ENCODE peak calls at places on chromosomes 5 and 9, in seven cellular contexts. One of them, this sample, is unnamed.

GRCh38 chr5:97002983-97003382 is 67.1 kb downstream of the LNPEP start:
- DNase-seq in activated effector memory CD4-positive, alpha-beta T cell treated with anti-CD3 and anti-CD28 coated beads, Interleukin-2, amount 50 U/mL, for 16 hours: no peak
- DNase-seq in HFF-Myc: no peak
- DNase-seq in activated CD4-positive, alpha-beta T cell treated with anti-CD3 and anti-CD28 coated beads, Interleukin-2, amount 10 ng/mL, durations not matched to agents 7 days and 5 days: no peak
- DNase-seq in NCI-H1417 treated with DMSO at 0.1 percent for 48 hours: no peak
- DNase-seq in WERI-Rb-1: no peak
- DNase-seq in lower lobe of right lung: no peak
- DNase-seq in this sample: no peak

GRCh38 chr5:173602423-173602822 is 14.0 kb downstream of the BOD1 start:
- DNase-seq in WERI-Rb-1: no peak
- DNase-seq in HFF-Myc: no peak
- DNase-seq in activated effector memory CD4-positive, alpha-beta T cell treated with anti-CD3 and anti-CD28 coated beads, Interleukin-2, amount 50 U/mL, for 16 hours: no peak
- DNase-seq in lower lobe of right lung: peak; percentile 75
- DNase-seq in NCI-H1417 treated with DMSO at 0.1 percent for 48 hours: no peak
- DNase-seq in activated CD4-positive, alpha-beta T cell treated with anti-CD3 and anti-CD28 coated beads, Interleukin-2, amount 10 ng/mL, durations not matched to agents 7 days and 5 days: no peak
- DNase-seq in this sample: no peak

GRCh38 chr5:7886849-7887460 is 18.0 kb downstream of the MTRR start:
- DNase-seq in HFF-Myc: no peak
- DNase-seq in WERI-Rb-1: no peak
- DNase-seq in activated effector memory CD4-positive, alpha-beta T cell treated with anti-CD3 and anti-CD28 coated beads, Interleukin-2, amount 50 U/mL, for 16 hours: no peak
- DNase-seq in NCI-H1417 treated with DMSO at 0.1 percent for 48 hours: no peak
- DNase-seq in activated CD4-positive, alpha-beta T cell treated with anti-CD3 and anti-CD28 coated beads, Interleukin-2, amount 10 ng/mL, durations not matched to agents 7 days and 5 days: no peak
- DNase-seq in lower lobe of right lung: no peak
- DNase-seq in this sample: no peak

GRCh38 chr5:76952795-76953536 is at the start of gene CRHBP:
- DNase-seq in activated effector memory CD4-positive, alpha-beta T cell treated with anti-CD3 and anti-CD28 coated beads, Interleukin-2, amount 50 U/mL, for 16 hours: no peak
- DNase-seq in activated CD4-positive, alpha-beta T cell treated with anti-CD3 and anti-CD28 coated beads, Interleukin-2, amount 10 ng/mL, durations not matched to agents 7 days and 5 days: no peak
- DNase-seq in NCI-H1417 treated with DMSO at 0.1 percent for 48 hours: no peak
- DNase-seq in WERI-Rb-1: no peak
- DNase-seq in HFF-Myc: no peak
- DNase-seq in lower lobe of right lung: no peak
- DNase-seq in this sample: no peak

GRCh38 chr5:53779541-53779981 is 219.1 kb downstream of the NDUFS4 start:
- DNase-seq in activated effector memory CD4-positive, alpha-beta T cell treated with anti-CD3 and anti-CD28 coated beads, Interleukin-2, amount 50 U/mL, for 16 hours: no peak
- DNase-seq in lower lobe of right lung: no peak
- DNase-seq in WERI-Rb-1: no peak
- DNase-seq in HFF-Myc: peak; percentile 50
- DNase-seq in activated CD4-positive, alpha-beta T cell treated with anti-CD3 and anti-CD28 coated beads, Interleukin-2, amount 10 ng/mL, durations not matched to agents 7 days and 5 days: no peak
- DNase-seq in NCI-H1417 treated with DMSO at 0.1 percent for 48 hours: no peak
- DNase-seq in this sample: no peak

GRCh38 chr5:43482490-43483064 is 1.1 kb downstream of the TMEM267 start:
- DNase-seq in activated effector memory CD4-positive, alpha-beta T cell treated with anti-CD3 and anti-CD28 coated beads, Interleukin-2, amount 50 U/mL, for 16 hours: no peak
- DNase-seq in lower lobe of right lung: no peak
- DNase-seq in HFF-Myc: no peak
- DNase-seq in activated CD4-positive, alpha-beta T cell treated with anti-CD3 and anti-CD28 coated beads, Interleukin-2, amount 10 ng/mL, durations not matched to agents 7 days and 5 days: no peak
- DNase-seq in NCI-H1417 treated with DMSO at 0.1 percent for 48 hours: no peak
- DNase-seq in WERI-Rb-1: no peak
- DNase-seq in this sample: no peak

GRCh38 chr5:11072556-11072955 is 311.5 kb upstream of the DAP start:
- DNase-seq in HFF-Myc: no peak
- DNase-seq in NCI-H1417 treated with DMSO at 0.1 percent for 48 hours: no peak
- DNase-seq in activated CD4-positive, alpha-beta T cell treated with anti-CD3 and anti-CD28 coated beads, Interleukin-2, amount 10 ng/mL, durations not matched to agents 7 days and 5 days: no peak
- DNase-seq in lower lobe of right lung: no peak
- DNase-seq in WERI-Rb-1: no peak
- DNase-seq in activated effector memory CD4-positive, alpha-beta T cell treated with anti-CD3 and anti-CD28 coated beads, Interleukin-2, amount 50 U/mL, for 16 hours: no peak
- DNase-seq in this sample: no peak

GRCh38 chr5:13932006-13932405 is 12.5 kb downstream of the DNAH5 start:
- DNase-seq in NCI-H1417 treated with DMSO at 0.1 percent for 48 hours: no peak
- DNase-seq in WERI-Rb-1: no peak
- DNase-seq in activated effector memory CD4-positive, alpha-beta T cell treated with anti-CD3 and anti-CD28 coated beads, Interleukin-2, amount 50 U/mL, for 16 hours: no peak
- DNase-seq in HFF-Myc: no peak
- DNase-seq in lower lobe of right lung: no peak
- DNase-seq in activated CD4-positive, alpha-beta T cell treated with anti-CD3 and anti-CD28 coated beads, Interleukin-2, amount 10 ng/mL, durations not matched to agents 7 days and 5 days: no peak
- DNase-seq in this sample: no peak

GRCh38 chr5:134071850-134072207 is 42.7 kb upstream of the TCF7 start:
- DNase-seq in activated effector memory CD4-positive, alpha-beta T cell treated with anti-CD3 and anti-CD28 coated beads, Interleukin-2, amount 50 U/mL, for 16 hours: no peak
- DNase-seq in WERI-Rb-1: no peak
- DNase-seq in HFF-Myc: no peak
- DNase-seq in activated CD4-positive, alpha-beta T cell treated with anti-CD3 and anti-CD28 coated beads, Interleukin-2, amount 10 ng/mL, durations not matched to agents 7 days and 5 days: no peak
- DNase-seq in NCI-H1417 treated with DMSO at 0.1 percent for 48 hours: no peak
- DNase-seq in lower lobe of right lung: no peak
- DNase-seq in this sample: peak; percentile 38

GRCh38 chr5:2207966-2208544 is 325.3 kb upstream of the IRX4 start:
- DNase-seq in activated effector memory CD4-positive, alpha-beta T cell treated with anti-CD3 and anti-CD28 coated beads, Interleukin-2, amount 50 U/mL, for 16 hours: no peak
- DNase-seq in WERI-Rb-1: peak; percentile 72
- DNase-seq in lower lobe of right lung: no peak
- DNase-seq in NCI-H1417 treated with DMSO at 0.1 percent for 48 hours: no peak
- DNase-seq in activated CD4-positive, alpha-beta T cell treated with anti-CD3 and anti-CD28 coated beads, Interleukin-2, amount 10 ng/mL, durations not matched to agents 7 days and 5 days: no peak
- DNase-seq in HFF-Myc: no peak
- DNase-seq in this sample: no peak

GRCh38 chr9:268616-269015 is 54.0 kb downstream of the DOCK8 start:
- DNase-seq in WERI-Rb-1: no peak
- DNase-seq in activated effector memory CD4-positive, alpha-beta T cell treated with anti-CD3 and anti-CD28 coated beads, Interleukin-2, amount 50 U/mL, for 16 hours: no peak
- DNase-seq in NCI-H1417 treated with DMSO at 0.1 percent for 48 hours: no peak
- DNase-seq in lower lobe of right lung: no peak
- DNase-seq in HFF-Myc: no peak
- DNase-seq in activated CD4-positive, alpha-beta T cell treated with anti-CD3 and anti-CD28 coated beads, Interleukin-2, amount 10 ng/mL, durations not matched to agents 7 days and 5 days: no peak
- DNase-seq in this sample: no peak

GRCh38 chr5:114311943-114312342 is 49.9 kb upstream of the KCNN2 start:
- DNase-seq in NCI-H1417 treated with DMSO at 0.1 percent for 48 hours: no peak
- DNase-seq in activated CD4-positive, alpha-beta T cell treated with anti-CD3 and anti-CD28 coated beads, Interleukin-2, amount 10 ng/mL, durations not matched to agents 7 days and 5 days: no peak
- DNase-seq in WERI-Rb-1: no peak
- DNase-seq in lower lobe of right lung: no peak
- DNase-seq in HFF-Myc: no peak
- DNase-seq in activated effector memory CD4-positive, alpha-beta T cell treated with anti-CD3 and anti-CD28 coated beads, Interleukin-2, amount 50 U/mL, for 16 hours: no peak
- DNase-seq in this sample: no peak

GRCh38 chr5:68053202-68053601 is 162.4 kb upstream of the PIK3R1 start:
- DNase-seq in WERI-Rb-1: no peak
- DNase-seq in NCI-H1417 treated with DMSO at 0.1 percent for 48 hours: no peak
- DNase-seq in activated CD4-positive, alpha-beta T cell treated with anti-CD3 and anti-CD28 coated beads, Interleukin-2, amount 10 ng/mL, durations not matched to agents 7 days and 5 days: no peak
- DNase-seq in lower lobe of right lung: no peak
- DNase-seq in activated effector memory CD4-positive, alpha-beta T cell treated with anti-CD3 and anti-CD28 coated beads, Interleukin-2, amount 50 U/mL, for 16 hours: no peak
- DNase-seq in HFF-Myc: no peak
- DNase-seq in this sample: no peak

GRCh38 chr5:1262381-1262780 is 32.5 kb downstream of the TERT start:
- DNase-seq in lower lobe of right lung: no peak
- DNase-seq in WERI-Rb-1: no peak
- DNase-seq in activated effector memory CD4-positive, alpha-beta T cell treated with anti-CD3 and anti-CD28 coated beads, Interleukin-2, amount 50 U/mL, for 16 hours: no peak
- DNase-seq in activated CD4-positive, alpha-beta T cell treated with anti-CD3 and anti-CD28 coated beads, Interleukin-2, amount 10 ng/mL, durations not matched to agents 7 days and 5 days: no peak
- DNase-seq in NCI-H1417 treated with DMSO at 0.1 percent for 48 hours: no peak
- DNase-seq in HFF-Myc: no peak
- DNase-seq in this sample: no peak

GRCh38 chr5:97838214-97838613 is 655.2 kb upstream of the RIOK2 start:
- DNase-seq in NCI-H1417 treated with DMSO at 0.1 percent for 48 hours: no peak
- DNase-seq in activated CD4-positive, alpha-beta T cell treated with anti-CD3 and anti-CD28 coated beads, Interleukin-2, amount 10 ng/mL, durations not matched to agents 7 days and 5 days: no peak
- DNase-seq in activated effector memory CD4-positive, alpha-beta T cell treated with anti-CD3 and anti-CD28 coated beads, Interleukin-2, amount 50 U/mL, for 16 hours: no peak
- DNase-seq in HFF-Myc: peak; percentile 82
- DNase-seq in WERI-Rb-1: no peak
- DNase-seq in lower lobe of right lung: no peak
- DNase-seq in this sample: no peak